ENCODE peak calls at places on chromosomes 1 and 21, in ten cellular contexts. U is HL-60; I is HuH-7; B is AG10803; O is NCI-H1105; Y is stimulated activated CD4-positive, alpha-beta T cell treated with anti-CD3 and anti-CD28 coated beads, Interleukin-15, amount 100 ng/mL, for 48 hours; Q is nucleus accumbens; A is RCC 7860; P is C1 segment of cervical spinal cord; H is AG04450. W is an unnamed sample.

GRCh38 chr1:185284106-185284505 is 32.9 kb downstream of the IVNS1ABP start:
- DNase-seq in U (no peak), I (no peak), B (no peak), O (no peak), Y (no peak), Q (no peak), A (no peak), P (no peak), H (no peak), W (peak; percentile 12)

GRCh38 chr1:7220712-7221252 is 435.5 kb downstream of the CAMTA1 start:
- DNase-seq in U (no peak), I (no peak), B (no peak), O (no peak), Y (no peak), Q (no peak), A (no peak), P (no peak), H (no peak), W (no peak)

GRCh38 chr1:25993197-25993951 is 4.5 kb downstream of the PAFAH2 start:
- DNase-seq in U (no peak), I (no peak), B (no peak), O (no peak), Y (no peak), Q (no peak), A (no peak), P (no peak), H (no peak), W (no peak)

GRCh38 chr1:203450016-203450415 is 25.6 kb upstream of the PRELP start:
- DNase-seq in U (no peak), I (no peak), B (peak; percentile 65), O (no peak), Y (no peak), Q (no peak), A (no peak), P (no peak), H (no peak), W (no peak)

GRCh38 chr1:23210351-23210785 is 6.9 kb downstream of the HTR1D start:
- DNase-seq in U (no peak), I (no peak), B (no peak), O (no peak), Y (no peak), Q (no peak), A (peak; percentile 45), P (no peak), H (no peak), W (no peak)

GRCh38 chr1:109151146-109151545 is 37.2 kb downstream of the ELAPOR1 start:
- DNase-seq in U (no peak), I (peak; percentile 28), B (peak; percentile 68), O (no peak), Y (no peak), Q (peak; percentile 51), A (peak; percentile 25), P (no peak), H (peak; percentile 44), W (peak; percentile 78)

GRCh38 chr1:5225687-5226389 is 571.4 kb downstream of the AJAP1 start:
- DNase-seq in U (no peak), I (no peak), B (no peak), O (no peak), Y (no peak), Q (no peak), A (no peak), P (no peak), H (no peak), W (no peak)

GRCh38 chr1:95004013-95004412 is 68.7 kb downstream of the ALG14 start:
- DNase-seq in U (no peak), I (no peak), B (no peak), O (no peak), Y (no peak), Q (no peak), A (peak; percentile 11), P (no peak), H (no peak), W (no peak)

GRCh38 chr1:164017239-164017638 is 541.7 kb upstream of the PBX1 start:
- DNase-seq in U (no peak), I (no peak), B (no peak), O (no peak), Y (no peak), Q (no peak), A (no peak), P (no peak), H (no peak), W (no peak)

GRCh38 chr21:40707271-40707670 is 139.7 kb downstream of the DSCAM start:
- DNase-seq in U (no peak), I (no peak), B (no peak), O (no peak), Y (no peak), Q (no peak), A (peak; percentile 41), P (no peak), H (no peak), W (no peak)

GRCh38 chr1:211648980-211649934 is 26.2 kb downstream of the NEK2 start:
- DNase-seq in U (no peak), I (peak; percentile 73), B (peak; percentile 34), O (no peak), Y (no peak), Q (no peak), A (no peak), P (no peak), H (no peak), W (peak; percentile 38)

GRCh38 chr1:156019946-156020292 is 832 bp downstream of the SSR2 start:
- DNase-seq in U (no peak), I (no peak), B (no peak), O (no peak), Y (no peak), Q (no peak), A (no peak), P (no peak), H (no peak), W (no peak)

GRCh38 chr1:13469343-13469742 is 44.5 kb downstream of the LRRC38 start:
- DNase-seq in U (no peak), I (peak; percentile 35), B (no peak), O (no peak), Y (no peak), Q (no peak), A (no peak), P (no peak), H (no peak), W (peak; percentile 2)

GRCh38 chr1:163035791-163036249 is 33.3 kb upstream of the RGS4 start:
- DNase-seq in U (no peak), I (no peak), B (peak; percentile 87), O (no peak), Y (no peak), Q (no peak), A (peak; percentile 99), P (no peak), H (peak; percentile 65), W (peak; percentile 91)

GRCh38 chr1:93186667-93187066 is 6.1 kb downstream of the CCDC18 start:
- DNase-seq in U (no peak), I (no peak), B (no peak), O (no peak), Y (no peak), Q (no peak), A (no peak), P (no peak), H (no peak), W (no peak)

GRCh38 chr1:248914982-248915381 is 8.9 kb downstream of the PGBD2 start:
- DNase-seq in U (no peak), I (no peak), B (no peak), O (no peak), Y (no peak), Q (no peak), A (no peak), P (no peak), H (no peak), W (no peak)

GRCh38 chr1:234601217-234602017 is 8.6 kb downstream of the IRF2BP2 start:
- DNase-seq in U (peak; percentile 82), I (no peak), B (peak; percentile 55), O (no peak), Y (no peak), Q (no peak), A (no peak), P (peak; percentile 6), H (no peak), W (peak; percentile 69)

GRCh38 chr1:21297975-21298374 is 7.7 kb upstream of the ECE1 start:
- DNase-seq in U (no peak), I (no peak), B (no peak), O (no peak), Y (no peak), Q (no peak), A (peak; percentile 84), P (no peak), H (no peak), W (peak; percentile 69)

GRCh38 chr1:202235856-202236837 is 42.5 kb downstream of the LGR6 start:
- DNase-seq in U (peak; percentile 38), I (peak; percentile 87), B (peak; percentile 90), O (peak; percentile 69), Y (peak; percentile 53), Q (no peak), A (peak; percentile 89), P (no peak), H (peak; percentile 85), W (peak; percentile 88)

GRCh38 chr1:103112535-103112934 is 4.2 kb upstream of the COL11A1 start:
- DNase-seq in U (no peak), I (no peak), B (no peak), O (no peak), Y (no peak), Q (no peak), A (no peak), P (no peak), H (no peak), W (no peak)

GRCh38 chr1:21340230-21340564 is 49.9 kb upstream of the ECE1 start:
- DNase-seq in U (no peak), I (no peak), B (no peak), O (peak; percentile 10), Y (no peak), Q (no peak), A (no peak), P (no peak), H (no peak), W (no peak)

GRCh38 chr1:152519876-152520275 is 5.6 kb downstream of the CRCT1 start:
- DNase-seq in U (no peak), I (no peak), B (no peak), O (no peak), Y (no peak), Q (no peak), A (no peak), P (no peak), H (no peak), W (no peak)

GRCh38 chr1:178684542-178685000 is 40.5 kb upstream of the RALGPS2 start:
- DNase-seq in U (no peak), I (no peak), B (peak; percentile 96), O (no peak), Y (no peak), Q (no peak), A (peak; percentile 89), P (no peak), H (peak; percentile 76), W (peak; percentile 93)

GRCh38 chr1:228453022-228453560 is 34.1 kb upstream of the RNF187 start:
- DNase-seq in U (no peak), I (no peak), B (no peak), O (no peak), Y (no peak), Q (no peak), A (no peak), P (no peak), H (no peak), W (no peak)

GRCh38 chr1:230266456-230266855 is 159.7 kb downstream of the PGBD5 start:
- DNase-seq in U (no peak), I (no peak), B (no peak), O (no peak), Y (no peak), Q (no peak), A (no peak), P (peak; percentile 12), H (no peak), W (no peak)

GRCh38 chr1:1916882-1917281 is 1.8 kb downstream of the CALML6 start:
- DNase-seq in U (no peak), I (no peak), B (no peak), O (no peak), Y (no peak), Q (no peak), A (no peak), P (no peak), H (no peak), W (no peak)

GRCh38 chr1:79852004-79852403 is 845.5 kb upstream of the ADGRL4 start:
- DNase-seq in U (no peak), I (no peak), B (no peak), O (no peak), Y (no peak), Q (no peak), A (no peak), P (no peak), H (no peak), W (no peak)

GRCh38 chr1:19313636-19313959 is 1.5 kb downstream of the SLC66A1 start:
- DNase-seq in U (no peak), I (no peak), B (no peak), O (no peak), Y (no peak), Q (no peak), A (no peak), P (no peak), H (no peak), W (no peak)

W was measured in fibroblast of the aortic adventitia.